ENCODE peak calls at places on chromosome 18, in six cellular contexts. One of them, this sample, is unnamed.

GRCh38 chr18:46073474-46074331 is 1.6 kb upstream of the PSTPIP2 start:
- DNase-seq in sigmoid colon: no peak
- DNase-seq in tibial nerve: peak; percentile 86
- DNase-seq in ovary: no peak
- DNase-seq in IMR-90: peak; percentile 69
- DNase-seq in A549: no peak
- DNase-seq in this sample: no peak

GRCh38 chr18:274313-274712 is 6.5 kb upstream of the THOC1 start:
- DNase-seq in sigmoid colon: no peak
- DNase-seq in tibial nerve: no peak
- DNase-seq in ovary: no peak
- DNase-seq in IMR-90: no peak
- DNase-seq in A549: no peak
- DNase-seq in this sample: no peak

GRCh38 chr18:42617086-42617725 is 498.3 kb downstream of the RIT2 start:
- DNase-seq in sigmoid colon: no peak
- DNase-seq in tibial nerve: no peak
- DNase-seq in ovary: no peak
- DNase-seq in IMR-90: no peak
- DNase-seq in A549: no peak
- DNase-seq in this sample: no peak

GRCh38 chr18:47756364-47757016 is 174.0 kb downstream of the SMAD2 start:
- DNase-seq in sigmoid colon: no peak
- DNase-seq in tibial nerve: peak; percentile 41
- DNase-seq in ovary: peak; percentile 39
- DNase-seq in IMR-90: peak; percentile 33
- DNase-seq in A549: peak; percentile 31
- DNase-seq in this sample: no peak

GRCh38 chr18:34592961-34593382 is 117.1 kb upstream of the DTNA start:
- DNase-seq in sigmoid colon: peak; percentile 74
- DNase-seq in tibial nerve: peak; percentile 7
- DNase-seq in ovary: peak; percentile 28
- DNase-seq in IMR-90: peak; percentile 59
- DNase-seq in A549: no peak
- DNase-seq in this sample: no peak

GRCh38 chr18:58859935-58860334 is 4.7 kb upstream of the ZNF532 start:
- DNase-seq in sigmoid colon: peak; percentile 51
- DNase-seq in tibial nerve: no peak
- DNase-seq in ovary: no peak
- DNase-seq in IMR-90: no peak
- DNase-seq in A549: no peak
- DNase-seq in this sample: no peak

GRCh38 chr18:40222736-40223135 is 1732.3 kb upstream of the PIK3C3 start:
- DNase-seq in sigmoid colon: no peak
- DNase-seq in tibial nerve: no peak
- DNase-seq in ovary: no peak
- DNase-seq in IMR-90: peak; percentile 16
- DNase-seq in A549: no peak
- DNase-seq in this sample: no peak

GRCh38 chr18:46224181-46224775 is 120.1 kb downstream of the HAUS1 start:
- DNase-seq in sigmoid colon: no peak
- DNase-seq in tibial nerve: no peak
- DNase-seq in ovary: no peak
- DNase-seq in IMR-90: no peak
- DNase-seq in A549: no peak
- DNase-seq in this sample: no peak

GRCh38 chr18:11578799-11579198 is 30.6 kb upstream of the SLC35G4 start:
- DNase-seq in sigmoid colon: no peak
- DNase-seq in tibial nerve: no peak
- DNase-seq in ovary: no peak
- DNase-seq in IMR-90: no peak
- DNase-seq in A549: no peak
- DNase-seq in this sample: no peak

GRCh38 chr18:24319757-24320156 is 77.9 kb downstream of the OSBPL1A start:
- DNase-seq in sigmoid colon: no peak
- DNase-seq in tibial nerve: no peak
- DNase-seq in ovary: no peak
- DNase-seq in IMR-90: no peak
- DNase-seq in A549: no peak
- DNase-seq in this sample: no peak

GRCh38 chr18:59959079-59959478 is 59.3 kb downstream of the PMAIP1 start:
- DNase-seq in sigmoid colon: no peak
- DNase-seq in tibial nerve: no peak
- DNase-seq in ovary: no peak
- DNase-seq in IMR-90: peak; percentile 27
- DNase-seq in A549: no peak
- DNase-seq in this sample: no peak

GRCh38 chr18:61894751-61895524 is 2.1 kb upstream of the RNF152 start:
- DNase-seq in sigmoid colon: no peak
- DNase-seq in tibial nerve: no peak
- DNase-seq in ovary: no peak
- DNase-seq in IMR-90: no peak
- DNase-seq in A549: peak; percentile 1
- DNase-seq in this sample: no peak

GRCh38 chr18:55088000-55088401 is 128.7 kb upstream of the CCDC68 start:
- DNase-seq in sigmoid colon: no peak
- DNase-seq in tibial nerve: no peak
- DNase-seq in ovary: no peak
- DNase-seq in IMR-90: no peak
- DNase-seq in A549: no peak
- DNase-seq in this sample: no peak

GRCh38 chr18:30970201-30970816 is 72.2 kb downstream of the DSC3 start:
- DNase-seq in sigmoid colon: no peak
- DNase-seq in tibial nerve: no peak
- DNase-seq in ovary: no peak
- DNase-seq in IMR-90: peak; percentile 2
- DNase-seq in A549: peak; percentile 6
- DNase-seq in this sample: no peak

GRCh38 chr18:44047585-44047984 is 633.1 kb upstream of the SETBP1 start:
- DNase-seq in sigmoid colon: no peak
- DNase-seq in tibial nerve: no peak
- DNase-seq in ovary: no peak
- DNase-seq in IMR-90: no peak
- DNase-seq in A549: no peak
- DNase-seq in this sample: no peak

GRCh38 chr18:58403799-58404455 is 225.0 kb downstream of the ALPK2 start:
- DNase-seq in sigmoid colon: no peak
- DNase-seq in tibial nerve: no peak
- DNase-seq in ovary: no peak
- DNase-seq in IMR-90: no peak
- DNase-seq in A549: no peak
- DNase-seq in this sample: no peak

GRCh38 chr18:50073319-50073718 is 121.6 kb downstream of the MYO5B start:
- DNase-seq in sigmoid colon: no peak
- DNase-seq in tibial nerve: no peak
- DNase-seq in ovary: no peak
- DNase-seq in IMR-90: no peak
- DNase-seq in A549: no peak
- DNase-seq in this sample: no peak

GRCh38 chr18:39841133-39842041 is 2113.6 kb upstream of the PIK3C3 start:
- DNase-seq in sigmoid colon: peak; percentile 78
- DNase-seq in tibial nerve: peak; percentile 5
- DNase-seq in ovary: peak; percentile 45
- DNase-seq in IMR-90: peak; percentile 50
- DNase-seq in A549: peak; percentile 28
- DNase-seq in this sample: no peak

GRCh38 chr18:3906072-3906471 is 456.1 kb downstream of the TGIF1 start:
- DNase-seq in sigmoid colon: no peak
- DNase-seq in tibial nerve: no peak
- DNase-seq in ovary: no peak
- DNase-seq in IMR-90: no peak
- DNase-seq in A549: no peak
- DNase-seq in this sample: no peak

GRCh38 chr18:37570336-37570930 is 4.8 kb upstream of the CELF4 start:
- DNase-seq in sigmoid colon: no peak
- DNase-seq in tibial nerve: no peak
- DNase-seq in ovary: no peak
- DNase-seq in IMR-90: no peak
- DNase-seq in A549: no peak
- DNase-seq in this sample: no peak

GRCh38 chr18:45976581-45977373 is 9.6 kb upstream of the EPG5 start:
- DNase-seq in sigmoid colon: no peak
- DNase-seq in tibial nerve: no peak
- DNase-seq in ovary: no peak
- DNase-seq in IMR-90: no peak
- DNase-seq in A549: no peak
- DNase-seq in this sample: no peak

GRCh38 chr18:35639296-35639695 is 57.8 kb downstream of the GALNT1 start:
- DNase-seq in sigmoid colon: no peak
- DNase-seq in tibial nerve: no peak
- DNase-seq in ovary: no peak
- DNase-seq in IMR-90: no peak
- DNase-seq in A549: no peak
- DNase-seq in this sample: no peak
- TF ChIP-seq POLR2A in sigmoid colon: no peak
- TF ChIP-seq POLR2A in tibial nerve: no peak
- TF ChIP-seq POLR2A in ovary: no peak
- TF ChIP-seq POLR2A in IMR-90: no peak
- TF ChIP-seq POLR2A in A549: no peak
- TF ChIP-seq POLR2A in this sample: no peak

GRCh38 chr18:26655010-26655613 is 106.8 kb upstream of the KCTD1 start:
- DNase-seq in sigmoid colon: no peak
- DNase-seq in tibial nerve: no peak
- DNase-seq in ovary: no peak
- DNase-seq in IMR-90: no peak
- DNase-seq in A549: no peak
- DNase-seq in this sample: no peak

GRCh38 chr18:26655614-26656400 is 107.5 kb upstream of the KCTD1 start:
- DNase-seq in sigmoid colon: peak; percentile 79
- DNase-seq in tibial nerve: peak; percentile 22
- DNase-seq in ovary: peak; percentile 72
- DNase-seq in IMR-90: peak; percentile 11
- DNase-seq in A549: peak; percentile 31
- DNase-seq in this sample: no peak

GRCh38 chr18:26656944-26657536 is 108.7 kb upstream of the KCTD1 start:
- DNase-seq in sigmoid colon: peak; percentile 84
- DNase-seq in tibial nerve: peak; percentile 28
- DNase-seq in ovary: peak; percentile 83
- DNase-seq in IMR-90: peak; percentile 36
- DNase-seq in A549: peak; percentile 35
- DNase-seq in this sample: no peak

GRCh38 chr18:26657618-26658581 is 109.5 kb upstream of the KCTD1 start:
- DNase-seq in sigmoid colon: no peak
- DNase-seq in tibial nerve: no peak
- DNase-seq in ovary: no peak
- DNase-seq in IMR-90: no peak
- DNase-seq in A549: no peak
- DNase-seq in this sample: no peak

GRCh38 chr18:26656401-26656943 is 108.1 kb upstream of the KCTD1 start:
- DNase-seq in sigmoid colon: no peak
- DNase-seq in tibial nerve: no peak
- DNase-seq in ovary: no peak
- DNase-seq in IMR-90: no peak
- DNase-seq in A549: no peak
- DNase-seq in this sample: no peak
- H3K4me3 ChIP-seq in sigmoid colon: peak overlapping the region; percentile 92
- H3K4me3 ChIP-seq in tibial nerve: peak overlapping the region; percentile 55
- H3K4me3 ChIP-seq in ovary: peak overlapping the region; percentile 77
- H3K4me3 ChIP-seq in IMR-90: peak overlapping the region; percentile 38
- H3K4me3 ChIP-seq in A549: peak overlapping the region; percentile 63
- H3K4me3 ChIP-seq in this sample: peak overlapping the region; percentile 89

GRCh38 chr18:63477972-63478371 is 1.2 kb downstream of the SERPINB5 start:
- DNase-seq in sigmoid colon: no peak
- DNase-seq in tibial nerve: no peak
- DNase-seq in ovary: no peak
- DNase-seq in IMR-90: no peak
- DNase-seq in A549: no peak
- DNase-seq in this sample: no peak

GRCh38 chr18:63467699-63468098 is 9.1 kb upstream of the SERPINB5 start:
- DNase-seq in sigmoid colon: no peak
- DNase-seq in tibial nerve: no peak
- DNase-seq in ovary: no peak
- DNase-seq in IMR-90: no peak
- DNase-seq in A549: no peak
- DNase-seq in this sample: no peak

GRCh38 chr18:63470751-63471150 is 6.0 kb upstream of the SERPINB5 start:
- DNase-seq in sigmoid colon: no peak
- DNase-seq in tibial nerve: no peak
- DNase-seq in ovary: no peak
- DNase-seq in IMR-90: no peak
- DNase-seq in A549: no peak
- DNase-seq in this sample: no peak

GRCh38 chr18:63476666-63477065 is at the start of gene SERPINB5:
- DNase-seq in sigmoid colon: no peak
- DNase-seq in tibial nerve: no peak
- DNase-seq in ovary: no peak
- DNase-seq in IMR-90: no peak
- DNase-seq in A549: no peak
- DNase-seq in this sample: no peak

DNA sequence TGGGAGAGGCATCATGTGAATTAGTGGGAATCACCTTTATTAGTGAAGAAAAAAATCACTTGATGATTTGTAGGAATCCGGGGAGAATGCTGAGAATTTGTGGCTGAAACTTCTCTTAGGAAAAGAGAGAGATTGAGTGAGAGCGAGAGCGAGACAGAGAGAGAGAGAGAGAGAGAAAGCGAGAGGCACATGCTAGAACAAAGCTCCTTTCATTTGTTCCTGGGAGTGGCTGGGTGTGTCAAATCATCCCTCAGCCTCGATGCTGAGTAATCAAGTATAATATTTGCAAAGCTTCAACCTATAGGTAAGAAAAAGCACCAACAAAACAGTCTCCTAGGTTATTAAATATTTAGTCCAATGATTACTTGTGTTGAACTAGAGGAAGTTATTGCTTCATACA is 4.4 kb upstream of the SERPINB5 start:
- DNase-seq in sigmoid colon: no peak
- DNase-seq in tibial nerve: no peak
- DNase-seq in ovary: no peak
- DNase-seq in IMR-90: no peak
- DNase-seq in A549: peak; percentile 23
- DNase-seq in this sample: no peak
- TF ChIP-seq POLR2A in sigmoid colon: no peak
- TF ChIP-seq POLR2A in tibial nerve: no peak
- TF ChIP-seq POLR2A in ovary: no peak
- TF ChIP-seq POLR2A in IMR-90: no peak
- TF ChIP-seq POLR2A in A549: no peak
- TF ChIP-seq POLR2A in this sample: no peak

DNA sequence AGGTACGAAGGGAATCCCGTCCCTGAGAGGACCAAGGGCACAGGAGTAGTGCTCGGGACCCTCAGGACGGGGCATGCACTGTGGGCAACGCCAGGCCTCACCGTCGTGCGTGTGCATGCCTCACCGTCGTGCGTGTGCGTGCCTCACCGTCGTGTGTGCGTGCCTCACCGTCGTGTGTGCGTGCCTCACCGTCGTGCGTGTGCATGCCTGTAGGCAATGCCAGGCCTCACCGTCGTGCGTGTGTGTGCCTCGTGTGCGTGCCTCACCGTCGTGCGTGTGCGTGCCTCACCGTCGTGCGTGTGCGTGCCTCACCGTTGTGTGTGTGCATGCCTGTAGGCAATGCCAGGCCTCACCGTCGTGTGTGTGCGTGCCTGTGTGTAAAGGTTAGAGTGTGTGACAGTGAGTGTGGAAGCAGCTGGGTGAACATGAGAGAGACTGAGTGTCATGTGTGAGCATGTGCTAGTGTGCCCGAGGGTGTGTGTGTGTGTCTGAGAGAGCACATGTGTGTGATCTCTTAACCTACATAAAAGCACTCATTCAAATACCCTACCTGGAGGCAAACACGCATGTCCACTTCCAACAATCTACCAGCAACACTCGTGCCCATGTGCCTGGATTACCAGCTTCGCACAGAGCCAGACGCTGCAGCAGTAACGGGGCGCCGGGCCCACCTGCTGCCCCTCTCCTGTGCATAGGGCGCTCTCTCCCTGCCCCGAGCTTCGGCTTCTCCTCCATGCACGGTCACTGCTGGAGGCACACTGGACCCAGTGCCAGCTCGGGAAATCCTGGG is 36.3 kb downstream of the ZNF516 start:
- DNase-seq in sigmoid colon: peak; percentile 53
- DNase-seq in tibial nerve: no peak
- DNase-seq in ovary: no peak
- DNase-seq in IMR-90: no peak
- DNase-seq in A549: no peak
- DNase-seq in this sample: no peak
- H3K4me3 ChIP-seq in sigmoid colon: no peak overlapping the region
- H3K4me3 ChIP-seq in tibial nerve: no peak overlapping the region
- H3K4me3 ChIP-seq in ovary: no peak overlapping the region
- H3K4me3 ChIP-seq in IMR-90: no peak overlapping the region
- H3K4me3 ChIP-seq in A549: no peak overlapping the region
- H3K4me3 ChIP-seq in this sample: no peak overlapping the region

This sample was measured in esophagus squamous epithelium.